ENCODE peak calls at places on chromosomes 3 and 15, in five cellular contexts. One of them, this sample, is unnamed.
A peak's percentile ranks its signal among the peaks of the same experiment; 100 is the strongest.

GRCh38 chr3:42533161-42533897 is 30.9 kb downstream of the VIPR1 start:
- DNase-seq in aorta: no peak
- DNase-seq in adrenal gland: no peak
- DNase-seq in CD4-positive, CD25-positive, alpha-beta regulatory T cell: no peak
- DNase-seq in suprapubic skin: no peak
- DNase-seq in this sample: no peak

GRCh38 chr15:66215811-66216210 is 37.7 kb downstream of the MEGF11 start:
- DNase-seq in aorta: no peak
- DNase-seq in adrenal gland: no peak
- DNase-seq in CD4-positive, CD25-positive, alpha-beta regulatory T cell: no peak
- DNase-seq in suprapubic skin: no peak
- DNase-seq in this sample: no peak

GRCh38 chr3:182490601-182491485 is 302.5 kb upstream of the ATP11B start:
- DNase-seq in aorta: no peak
- DNase-seq in adrenal gland: no peak
- DNase-seq in CD4-positive, CD25-positive, alpha-beta regulatory T cell: no peak
- DNase-seq in suprapubic skin: no peak
- DNase-seq in this sample: no peak

GRCh38 chr15:71295242-71296031 is 180.2 kb downstream of the THSD4 start:
- DNase-seq in aorta: no peak
- DNase-seq in adrenal gland: no peak
- DNase-seq in CD4-positive, CD25-positive, alpha-beta regulatory T cell: no peak
- DNase-seq in suprapubic skin: no peak
- DNase-seq in this sample: peak; percentile 31

GRCh38 chr3:30693470-30694120 is 87.2 kb downstream of the TGFBR2 start:
- DNase-seq in aorta: no peak
- DNase-seq in adrenal gland: peak; percentile 46
- DNase-seq in CD4-positive, CD25-positive, alpha-beta regulatory T cell: peak; percentile 11
- DNase-seq in suprapubic skin: no peak
- DNase-seq in this sample: no peak

GRCh38 chr3:13016083-13016725 is 57.0 kb downstream of the IQSEC1 start:
- DNase-seq in aorta: peak; percentile 83
- DNase-seq in adrenal gland: peak; percentile 58
- DNase-seq in CD4-positive, CD25-positive, alpha-beta regulatory T cell: no peak
- DNase-seq in suprapubic skin: peak; percentile 82
- DNase-seq in this sample: peak; percentile 48

GRCh38 chr15:91491131-91491950 is 362.2 kb upstream of the SLCO3A1 start:
- DNase-seq in aorta: no peak
- DNase-seq in adrenal gland: no peak
- DNase-seq in CD4-positive, CD25-positive, alpha-beta regulatory T cell: no peak
- DNase-seq in suprapubic skin: no peak
- DNase-seq in this sample: no peak

GRCh38 chr15:43851251-43851650 is 24.4 kb downstream of the WDR76 start:
- DNase-seq in aorta: no peak
- DNase-seq in adrenal gland: no peak
- DNase-seq in CD4-positive, CD25-positive, alpha-beta regulatory T cell: no peak
- DNase-seq in suprapubic skin: no peak
- DNase-seq in this sample: no peak

GRCh38 chr3:18012933-18013332 is 270.5 kb upstream of the TBC1D5 start:
- DNase-seq in aorta: no peak
- DNase-seq in adrenal gland: no peak
- DNase-seq in CD4-positive, CD25-positive, alpha-beta regulatory T cell: no peak
- DNase-seq in suprapubic skin: no peak
- DNase-seq in this sample: no peak

GRCh38 chr3:148930785-148931184 is 60.6 kb upstream of the GYG1 start:
- DNase-seq in aorta: no peak
- DNase-seq in adrenal gland: no peak
- DNase-seq in CD4-positive, CD25-positive, alpha-beta regulatory T cell: no peak
- DNase-seq in suprapubic skin: no peak
- DNase-seq in this sample: no peak

GRCh38 chr15:41969851-41970431 is 2.4 kb downstream of the EHD4 start:
- DNase-seq in aorta: peak; percentile 33
- DNase-seq in adrenal gland: no peak
- DNase-seq in CD4-positive, CD25-positive, alpha-beta regulatory T cell: peak; percentile 14
- DNase-seq in suprapubic skin: peak; percentile 35
- DNase-seq in this sample: no peak

GRCh38 chr3:73036694-73037368 is 24.6 kb upstream of the EBLN2 start:
- DNase-seq in aorta: no peak
- DNase-seq in adrenal gland: no peak
- DNase-seq in CD4-positive, CD25-positive, alpha-beta regulatory T cell: no peak
- DNase-seq in suprapubic skin: no peak
- DNase-seq in this sample: no peak

GRCh38 chr3:185757176-185757575 is 67.7 kb downstream of the IGF2BP2 start:
- DNase-seq in aorta: no peak
- DNase-seq in adrenal gland: no peak
- DNase-seq in CD4-positive, CD25-positive, alpha-beta regulatory T cell: no peak
- DNase-seq in suprapubic skin: no peak
- DNase-seq in this sample: no peak

GRCh38 chr3:25552251-25552650 is 112.5 kb downstream of the TOP2B start:
- DNase-seq in aorta: no peak
- DNase-seq in adrenal gland: no peak
- DNase-seq in CD4-positive, CD25-positive, alpha-beta regulatory T cell: no peak
- DNase-seq in suprapubic skin: no peak
- DNase-seq in this sample: no peak

GRCh38 chr3:172648736-172649135 is 62.1 kb downstream of the NCEH1 start:
- DNase-seq in aorta: no peak
- DNase-seq in adrenal gland: no peak
- DNase-seq in CD4-positive, CD25-positive, alpha-beta regulatory T cell: no peak
- DNase-seq in suprapubic skin: no peak
- DNase-seq in this sample: no peak

GRCh38 chr3:56667973-56668579 is 15.0 kb downstream of the TASOR start:
- DNase-seq in aorta: no peak
- DNase-seq in adrenal gland: no peak
- DNase-seq in CD4-positive, CD25-positive, alpha-beta regulatory T cell: no peak
- DNase-seq in suprapubic skin: no peak
- DNase-seq in this sample: no peak

GRCh38 chr3:157618075-157618760 is 115.0 kb upstream of the VEPH1 start:
- DNase-seq in aorta: no peak
- DNase-seq in adrenal gland: no peak
- DNase-seq in CD4-positive, CD25-positive, alpha-beta regulatory T cell: no peak
- DNase-seq in suprapubic skin: no peak
- DNase-seq in this sample: no peak

GRCh38 chr15:70054884-70055387 is 42.8 kb downstream of the TLE3 start:
- DNase-seq in aorta: peak; percentile 54
- DNase-seq in adrenal gland: no peak
- DNase-seq in CD4-positive, CD25-positive, alpha-beta regulatory T cell: no peak
- DNase-seq in suprapubic skin: peak; percentile 51
- DNase-seq in this sample: no peak

GRCh38 chr3:7546219-7546618 is 685.3 kb downstream of the GRM7 start:
- DNase-seq in aorta: no peak
- DNase-seq in adrenal gland: no peak
- DNase-seq in CD4-positive, CD25-positive, alpha-beta regulatory T cell: no peak
- DNase-seq in suprapubic skin: no peak
- DNase-seq in this sample: no peak

GRCh38 chr3:49388416-49388815 is 23.4 kb downstream of the RHOA start:
- DNase-seq in aorta: no peak
- DNase-seq in adrenal gland: no peak
- DNase-seq in CD4-positive, CD25-positive, alpha-beta regulatory T cell: no peak
- DNase-seq in suprapubic skin: no peak
- DNase-seq in this sample: no peak

GRCh38 chr15:63944681-63944955 is 101.7 kb downstream of the DAPK2 start:
- DNase-seq in aorta: peak; percentile 22
- DNase-seq in adrenal gland: peak; percentile 8
- DNase-seq in CD4-positive, CD25-positive, alpha-beta regulatory T cell: no peak
- DNase-seq in suprapubic skin: no peak
- DNase-seq in this sample: no peak

GRCh38 chr15:65916664-65917406 is 47.5 kb downstream of the RAB11A start:
- DNase-seq in aorta: peak; percentile 83
- DNase-seq in adrenal gland: peak; percentile 52
- DNase-seq in CD4-positive, CD25-positive, alpha-beta regulatory T cell: no peak
- DNase-seq in suprapubic skin: no peak
- DNase-seq in this sample: peak; percentile 49

GRCh38 chr15:89121414-89121813 is 33.2 kb downstream of the ABHD2 start:
- DNase-seq in aorta: no peak
- DNase-seq in adrenal gland: no peak
- DNase-seq in CD4-positive, CD25-positive, alpha-beta regulatory T cell: no peak
- DNase-seq in suprapubic skin: no peak
- DNase-seq in this sample: no peak

GRCh38 chr15:75325922-75326321 is 9.9 kb upstream of the COMMD4 start:
- DNase-seq in aorta: no peak
- DNase-seq in adrenal gland: no peak
- DNase-seq in CD4-positive, CD25-positive, alpha-beta regulatory T cell: no peak
- DNase-seq in suprapubic skin: no peak
- DNase-seq in this sample: no peak

GRCh38 chr15:66774001-66774814 is 72.2 kb downstream of the SMAD6 start:
- DNase-seq in aorta: peak; percentile 97
- DNase-seq in adrenal gland: peak; percentile 86
- DNase-seq in CD4-positive, CD25-positive, alpha-beta regulatory T cell: peak; percentile 7
- DNase-seq in suprapubic skin: peak; percentile 92
- DNase-seq in this sample: peak; percentile 88

GRCh38 chr15:94749848-94750617 is 518.7 kb downstream of the MCTP2 start:
- DNase-seq in aorta: no peak
- DNase-seq in adrenal gland: no peak
- DNase-seq in CD4-positive, CD25-positive, alpha-beta regulatory T cell: no peak
- DNase-seq in suprapubic skin: no peak
- DNase-seq in this sample: no peak

GRCh38 chr3:10395671-10396070 is 74.8 kb upstream of the SEC13 start:
- DNase-seq in aorta: no peak
- DNase-seq in adrenal gland: no peak
- DNase-seq in CD4-positive, CD25-positive, alpha-beta regulatory T cell: no peak
- DNase-seq in suprapubic skin: no peak
- DNase-seq in this sample: no peak

GRCh38 chr15:76327191-76328105 is 9.1 kb upstream of the ISL2 start:
- DNase-seq in aorta: no peak
- DNase-seq in adrenal gland: peak; percentile 4
- DNase-seq in CD4-positive, CD25-positive, alpha-beta regulatory T cell: no peak
- DNase-seq in suprapubic skin: no peak
- DNase-seq in this sample: no peak

GRCh38 chr3:121228971-121229370 is 316.8 kb downstream of the POLQ start:
- DNase-seq in aorta: no peak
- DNase-seq in adrenal gland: no peak
- DNase-seq in CD4-positive, CD25-positive, alpha-beta regulatory T cell: no peak
- DNase-seq in suprapubic skin: no peak
- DNase-seq in this sample: no peak

GRCh38 chr3:36866358-36866757 is 78.5 kb downstream of the TRANK1 start:
- DNase-seq in aorta: no peak
- DNase-seq in adrenal gland: no peak
- DNase-seq in CD4-positive, CD25-positive, alpha-beta regulatory T cell: no peak
- DNase-seq in suprapubic skin: no peak
- DNase-seq in this sample: no peak

GRCh38 chr15:28975766-28976179 is 90.0 kb downstream of the APBA2 start:
- DNase-seq in aorta: peak; percentile 59
- DNase-seq in adrenal gland: peak; percentile 33
- DNase-seq in CD4-positive, CD25-positive, alpha-beta regulatory T cell: peak; percentile 30
- DNase-seq in suprapubic skin: no peak
- DNase-seq in this sample: no peak

DNA sequence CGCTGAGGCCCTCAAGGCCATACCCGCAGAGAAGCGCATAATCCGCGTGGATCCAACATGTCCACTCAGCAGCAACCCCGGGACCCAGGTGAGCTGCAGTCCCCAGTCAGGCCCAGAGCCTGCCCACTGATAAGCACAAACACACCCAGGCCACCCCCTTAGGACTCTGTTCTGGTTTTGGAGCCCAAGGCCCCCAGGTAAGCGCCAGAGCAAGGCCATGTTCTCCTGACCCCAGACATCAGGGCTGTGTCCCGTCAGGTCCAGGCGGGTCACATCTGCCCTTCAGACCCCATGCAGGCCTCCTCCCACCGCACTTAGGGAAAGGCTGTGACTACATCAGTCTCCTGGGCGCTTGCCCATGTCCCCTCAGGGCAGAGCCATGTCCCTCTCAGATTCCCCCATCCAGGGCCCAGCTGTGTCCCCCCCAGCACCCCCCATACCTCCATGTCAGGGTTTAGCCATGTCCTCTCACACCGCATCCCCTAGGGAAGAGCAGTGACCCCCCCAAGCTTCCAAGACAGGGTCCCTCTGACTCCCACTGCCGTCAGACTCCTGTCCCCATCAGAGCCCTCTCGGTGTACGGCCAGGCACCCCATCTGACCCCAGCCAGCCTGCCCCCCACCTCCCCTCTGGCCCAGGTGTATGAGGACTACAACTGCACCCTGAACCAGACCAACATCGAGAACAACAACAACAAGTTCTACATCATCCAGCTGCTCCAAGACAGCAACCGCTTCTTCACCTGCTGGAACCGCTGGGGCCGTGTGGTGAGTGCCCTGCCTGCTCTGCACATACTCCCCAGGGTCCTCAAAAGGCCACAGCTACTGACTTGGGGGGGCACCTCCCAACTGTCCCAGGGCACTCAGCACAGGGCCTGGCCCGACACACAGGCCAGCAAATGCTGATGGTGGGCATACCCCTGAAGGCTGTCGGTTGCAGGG is 1.6 kb downstream of the PARP3 start:
- DNase-seq in aorta: peak; percentile 73
- DNase-seq in adrenal gland: no peak
- DNase-seq in CD4-positive, CD25-positive, alpha-beta regulatory T cell: no peak
- DNase-seq in suprapubic skin: peak; percentile 67
- DNase-seq in this sample: no peak
- H3K27ac ChIP-seq in aorta: no peak overlapping the region
- H3K27ac ChIP-seq in adrenal gland: peak overlapping the region; percentile 99
- H3K27ac ChIP-seq in CD4-positive, CD25-positive, alpha-beta regulatory T cell: peak overlapping the region; percentile 74
- H3K27ac ChIP-seq in suprapubic skin: peak overlapping the region; percentile 90
- H3K27ac ChIP-seq in this sample: peak overlapping the region; percentile 98

GRCh38 chr3:135135445-135135844 is 340.4 kb downstream of the EPHB1 start:
- DNase-seq in aorta: no peak
- DNase-seq in adrenal gland: no peak
- DNase-seq in CD4-positive, CD25-positive, alpha-beta regulatory T cell: no peak
- DNase-seq in suprapubic skin: no peak
- DNase-seq in this sample: no peak
- H3K4me1 ChIP-seq in aorta: no peaks in the 10 kb centered on the region
- H3K4me1 ChIP-seq in adrenal gland: no peaks in the 10 kb centered on the region
- H3K4me1 ChIP-seq in CD4-positive, CD25-positive, alpha-beta regulatory T cell: no peaks in the 10 kb centered on the region
- H3K4me1 ChIP-seq in suprapubic skin: no peaks in the 10 kb centered on the region
- H3K4me1 ChIP-seq in this sample: no peaks in the 10 kb centered on the region

GRCh38 chr3:193812078-193812725 is 219.2 kb downstream of the OPA1 start:
- DNase-seq in aorta: no peak
- DNase-seq in adrenal gland: no peak
- DNase-seq in CD4-positive, CD25-positive, alpha-beta regulatory T cell: no peak
- DNase-seq in suprapubic skin: no peak
- DNase-seq in this sample: no peak
- H3K4me3 ChIP-seq in aorta: no peak overlapping the region
- H3K4me3 ChIP-seq in adrenal gland: no peak overlapping the region
- H3K4me3 ChIP-seq in CD4-positive, CD25-positive, alpha-beta regulatory T cell: no peak overlapping the region
- H3K4me3 ChIP-seq in suprapubic skin: no peak overlapping the region
- H3K4me3 ChIP-seq in this sample: no peak overlapping the region

DNA sequence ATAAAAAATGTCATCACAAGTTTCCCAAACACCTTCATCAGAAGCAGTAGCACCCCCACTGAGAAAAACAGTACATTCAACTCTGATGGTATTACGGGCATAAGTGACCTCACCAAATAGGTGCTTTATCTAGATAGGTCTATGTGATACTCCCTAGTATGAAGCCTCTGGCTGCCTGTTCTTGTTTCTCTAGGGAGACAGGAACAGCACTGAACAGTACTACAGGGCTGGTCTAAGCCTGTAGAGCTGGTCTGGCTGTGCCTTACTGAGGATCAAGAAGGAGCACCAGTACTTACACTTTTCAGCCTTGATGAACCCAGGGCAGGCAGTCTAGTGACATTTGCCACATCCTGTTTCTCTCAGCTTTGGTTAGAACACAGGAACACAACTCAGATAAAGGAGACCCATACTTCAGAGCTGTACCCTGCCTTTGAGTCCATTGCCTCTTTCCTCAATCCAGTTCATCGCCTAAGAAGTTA is 35.9 kb downstream of the OXNAD1 start:
- DNase-seq in aorta: no peak
- DNase-seq in adrenal gland: no peak
- DNase-seq in CD4-positive, CD25-positive, alpha-beta regulatory T cell: peak; percentile 29
- DNase-seq in suprapubic skin: no peak
- DNase-seq in this sample: no peak
- H3K27ac ChIP-seq in aorta: no peak overlapping the region
- H3K27ac ChIP-seq in adrenal gland: no peak overlapping the region
- H3K27ac ChIP-seq in CD4-positive, CD25-positive, alpha-beta regulatory T cell: peak overlapping the region; percentile 81
- H3K27ac ChIP-seq in suprapubic skin: no peak overlapping the region
- H3K27ac ChIP-seq in this sample: peak overlapping the region; percentile 30

GRCh38 chr15:98668566-98669308 is 20.4 kb downstream of the IGF1R start:
- DNase-seq in aorta: no peak
- DNase-seq in adrenal gland: peak; percentile 10
- DNase-seq in CD4-positive, CD25-positive, alpha-beta regulatory T cell: no peak
- DNase-seq in suprapubic skin: no peak
- DNase-seq in this sample: no peak
- H3K4me1 ChIP-seq in aorta: peaks cover 9% of the 10 kb centered on the region
- H3K4me1 ChIP-seq in adrenal gland: peaks cover 46% of the 10 kb centered on the region
- H3K4me1 ChIP-seq in CD4-positive, CD25-positive, alpha-beta regulatory T cell: peaks cover 14% of the 10 kb centered on the region
- H3K4me1 ChIP-seq in suprapubic skin: peaks cover 52% of the 10 kb centered on the region
- H3K4me1 ChIP-seq in this sample: peaks cover 46% of the 10 kb centered on the region